ENCODE peak calls at places on chromosomes 2 and 18, in five cellular contexts. One of them, this sample, is unnamed.
A peak's percentile ranks its signal among the peaks of the same experiment; 100 is the strongest.

GRCh38 chr18:55465313-55465712 is 122.7 kb downstream of the TCF4 start:
- DNase-seq in endothelial cell of umbilical vein: no peak
- DNase-seq in neural progenitor cell: no peak
- DNase-seq in fibroblast of lung: no peak
- DNase-seq in PC-9: no peak
- DNase-seq in this sample: no peak

GRCh38 chr18:58867281-58867961 is 2.7 kb downstream of the ZNF532 start:
- DNase-seq in endothelial cell of umbilical vein: no peak
- DNase-seq in neural progenitor cell: peak; percentile 39
- DNase-seq in fibroblast of lung: peak; percentile 79
- DNase-seq in PC-9: no peak
- DNase-seq in this sample: peak; percentile 88

GRCh38 chr2:54634012-54634411 is 89.5 kb upstream of the EML6 start:
- DNase-seq in endothelial cell of umbilical vein: peak; percentile 21
- DNase-seq in neural progenitor cell: no peak
- DNase-seq in fibroblast of lung: no peak
- DNase-seq in PC-9: no peak
- DNase-seq in this sample: no peak

GRCh38 chr2:143694335-143694734 is 565.1 kb downstream of the ARHGAP15 start:
- DNase-seq in endothelial cell of umbilical vein: no peak
- DNase-seq in neural progenitor cell: no peak
- DNase-seq in fibroblast of lung: no peak
- DNase-seq in PC-9: no peak
- DNase-seq in this sample: no peak

GRCh38 chr18:23138470-23138869 is 3.2 kb downstream of the CABLES1 start:
- DNase-seq in endothelial cell of umbilical vein: no peak
- DNase-seq in neural progenitor cell: no peak
- DNase-seq in fibroblast of lung: no peak
- DNase-seq in PC-9: no peak
- DNase-seq in this sample: no peak

GRCh38 chr2:210899131-210899530 is 342.7 kb downstream of the CPS1 start:
- DNase-seq in endothelial cell of umbilical vein: peak; percentile 58
- DNase-seq in neural progenitor cell: no peak
- DNase-seq in fibroblast of lung: peak; percentile 43
- DNase-seq in PC-9: no peak
- DNase-seq in this sample: no peak

GRCh38 chr2:18124126-18124835 is 245.8 kb downstream of the KCNS3 start:
- DNase-seq in endothelial cell of umbilical vein: no peak
- DNase-seq in neural progenitor cell: no peak
- DNase-seq in fibroblast of lung: no peak
- DNase-seq in PC-9: no peak
- DNase-seq in this sample: no peak

GRCh38 chr2:234290671-234291070 is 206.2 kb downstream of the ARL4C start:
- DNase-seq in endothelial cell of umbilical vein: peak; percentile 20
- DNase-seq in neural progenitor cell: no peak
- DNase-seq in fibroblast of lung: peak; percentile 28
- DNase-seq in PC-9: no peak
- DNase-seq in this sample: no peak

GRCh38 chr18:64202836-64203235 is 53.9 kb upstream of the LINC00305 start:
- DNase-seq in endothelial cell of umbilical vein: no peak
- DNase-seq in neural progenitor cell: no peak
- DNase-seq in fibroblast of lung: no peak
- DNase-seq in PC-9: peak; percentile 58
- DNase-seq in this sample: no peak

GRCh38 chr2:2812117-2812516 is 481.0 kb upstream of the MYT1L start:
- DNase-seq in endothelial cell of umbilical vein: no peak
- DNase-seq in neural progenitor cell: no peak
- DNase-seq in fibroblast of lung: no peak
- DNase-seq in PC-9: no peak
- DNase-seq in this sample: no peak

GRCh38 chr2:4135765-4136164 is 432.4 kb downstream of the DCDC2C start:
- DNase-seq in endothelial cell of umbilical vein: no peak
- DNase-seq in neural progenitor cell: no peak
- DNase-seq in fibroblast of lung: no peak
- DNase-seq in PC-9: no peak
- DNase-seq in this sample: no peak

GRCh38 chr2:199128476-199129214 is 329.1 kb downstream of the SATB2 start:
- DNase-seq in endothelial cell of umbilical vein: no peak
- DNase-seq in neural progenitor cell: no peak
- DNase-seq in fibroblast of lung: no peak
- DNase-seq in PC-9: no peak
- DNase-seq in this sample: no peak

GRCh38 chr2:215832791-215833190 is 180.6 kb downstream of the MREG start:
- DNase-seq in endothelial cell of umbilical vein: no peak
- DNase-seq in neural progenitor cell: no peak
- DNase-seq in fibroblast of lung: no peak
- DNase-seq in PC-9: no peak
- DNase-seq in this sample: no peak

GRCh38 chr2:85540131-85540587 is 1.2 kb downstream of the MAT2A start:
- DNase-seq in endothelial cell of umbilical vein: peak; percentile 51
- DNase-seq in neural progenitor cell: no peak
- DNase-seq in fibroblast of lung: peak; percentile 21
- DNase-seq in PC-9: no peak
- DNase-seq in this sample: peak; percentile 28

GRCh38 chr2:147030966-147031760 is 813.7 kb upstream of the ACVR2A start:
- DNase-seq in endothelial cell of umbilical vein: peak; percentile 48
- DNase-seq in neural progenitor cell: no peak
- DNase-seq in fibroblast of lung: peak; percentile 86
- DNase-seq in PC-9: peak; percentile 36
- DNase-seq in this sample: peak; percentile 68

GRCh38 chr2:11798946-11799495 is 52.6 kb downstream of the LPIN1 start:
- DNase-seq in endothelial cell of umbilical vein: no peak
- DNase-seq in neural progenitor cell: no peak
- DNase-seq in fibroblast of lung: no peak
- DNase-seq in PC-9: no peak
- DNase-seq in this sample: no peak

GRCh38 chr2:24831736-24832421 is 38.7 kb downstream of the CENPO start:
- DNase-seq in endothelial cell of umbilical vein: no peak
- DNase-seq in neural progenitor cell: peak; percentile 78
- DNase-seq in fibroblast of lung: no peak
- DNase-seq in PC-9: no peak
- DNase-seq in this sample: no peak

GRCh38 chr2:179860255-179861026 is 971 bp downstream of the ZNF385B start:
- DNase-seq in endothelial cell of umbilical vein: no peak
- DNase-seq in neural progenitor cell: peak; percentile 30
- DNase-seq in fibroblast of lung: no peak
- DNase-seq in PC-9: no peak
- DNase-seq in this sample: no peak

GRCh38 chr2:179861027-179861776 is at the start of gene ZNF385B:
- DNase-seq in endothelial cell of umbilical vein: peak; percentile 5
- DNase-seq in neural progenitor cell: peak; percentile 84
- DNase-seq in fibroblast of lung: peak; percentile 38
- DNase-seq in PC-9: no peak
- DNase-seq in this sample: peak; percentile 9

GRCh38 chr2:179859523-179859922 is 1.9 kb downstream of the ZNF385B start:
- DNase-seq in endothelial cell of umbilical vein: no peak
- DNase-seq in neural progenitor cell: no peak
- DNase-seq in fibroblast of lung: no peak
- DNase-seq in PC-9: no peak
- DNase-seq in this sample: no peak

GRCh38 chr2:179862898-179863458 is 1.6 kb upstream of the ZNF385B start:
- DNase-seq in endothelial cell of umbilical vein: no peak
- DNase-seq in neural progenitor cell: no peak
- DNase-seq in fibroblast of lung: no peak
- DNase-seq in PC-9: no peak
- DNase-seq in this sample: no peak

GRCh38 chr2:179861777-179862117 is 335 bp upstream of the ZNF385B start:
- DNase-seq in endothelial cell of umbilical vein: no peak
- DNase-seq in neural progenitor cell: peak; percentile 61
- DNase-seq in fibroblast of lung: peak; percentile 29
- DNase-seq in PC-9: no peak
- DNase-seq in this sample: peak; percentile 2
- TF ChIP-seq EZH2 in endothelial cell of umbilical vein: peak; percentile 64
- TF ChIP-seq EZH2 in neural progenitor cell: no peak
- TF ChIP-seq EZH2 in fibroblast of lung: no peak
- TF ChIP-seq EZH2 in PC-9: no peak
- TF ChIP-seq EZH2 in this sample: peak; percentile 51

GRCh38 chr2:99476629-99477028 is 13.2 kb downstream of the REV1 start:
- DNase-seq in endothelial cell of umbilical vein: no peak
- DNase-seq in neural progenitor cell: no peak
- DNase-seq in fibroblast of lung: no peak
- DNase-seq in PC-9: no peak
- DNase-seq in this sample: no peak

GRCh38 chr2:99477054-99477453 is 12.8 kb downstream of the REV1 start:
- DNase-seq in endothelial cell of umbilical vein: no peak
- DNase-seq in neural progenitor cell: no peak
- DNase-seq in fibroblast of lung: no peak
- DNase-seq in PC-9: no peak
- DNase-seq in this sample: no peak

GRCh38 chr2:99481527-99481926 is 8.3 kb downstream of the REV1 start:
- DNase-seq in endothelial cell of umbilical vein: no peak
- DNase-seq in neural progenitor cell: no peak
- DNase-seq in fibroblast of lung: no peak
- DNase-seq in PC-9: peak; percentile 15
- DNase-seq in this sample: no peak

GRCh38 chr2:99480390-99480789 is 9.4 kb downstream of the REV1 start:
- DNase-seq in endothelial cell of umbilical vein: no peak
- DNase-seq in neural progenitor cell: no peak
- DNase-seq in fibroblast of lung: peak; percentile 41
- DNase-seq in PC-9: peak; percentile 57
- DNase-seq in this sample: peak; percentile 72

DNA sequence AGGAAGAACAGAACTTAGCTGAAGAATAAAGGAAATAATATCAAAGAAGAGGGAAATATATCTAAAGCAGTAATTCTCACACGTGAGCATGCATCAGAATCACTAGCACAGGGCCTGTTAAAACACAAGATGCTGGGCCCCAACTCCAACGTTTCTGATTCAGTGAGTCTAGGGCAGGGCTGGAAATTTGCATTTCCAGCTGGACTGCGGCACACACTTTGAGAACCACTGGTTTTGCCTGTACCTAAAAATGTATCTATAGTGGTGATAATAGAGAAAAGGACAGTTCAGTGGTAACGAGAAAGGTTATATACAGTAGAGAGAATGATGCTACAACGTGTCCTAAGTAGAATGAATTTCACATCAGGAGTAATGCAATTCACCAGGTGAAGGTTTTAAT is 11.2 kb downstream of the REV1 start:
- DNase-seq in endothelial cell of umbilical vein: no peak
- DNase-seq in neural progenitor cell: no peak
- DNase-seq in fibroblast of lung: no peak
- DNase-seq in PC-9: peak; percentile 9
- DNase-seq in this sample: no peak
- H3K4me2 ChIP-seq in endothelial cell of umbilical vein: no peak overlapping the region
- H3K4me2 ChIP-seq in neural progenitor cell: no peak overlapping the region
- H3K4me2 ChIP-seq in fibroblast of lung: no peak overlapping the region
- H3K4me2 ChIP-seq in PC-9: no peak overlapping the region
- H3K4me2 ChIP-seq in this sample: no peak overlapping the region

GRCh38 chr18:2969695-2970094 is 43.2 kb downstream of the LPIN2 start:
- DNase-seq in endothelial cell of umbilical vein: no peak
- DNase-seq in neural progenitor cell: no peak
- DNase-seq in fibroblast of lung: no peak
- DNase-seq in PC-9: no peak
- DNase-seq in this sample: no peak

GRCh38 chr18:2971741-2972552 is 41.0 kb downstream of the LPIN2 start:
- DNase-seq in endothelial cell of umbilical vein: no peak
- DNase-seq in neural progenitor cell: no peak
- DNase-seq in fibroblast of lung: no peak
- DNase-seq in PC-9: no peak
- DNase-seq in this sample: no peak

GRCh38 chr18:2970762-2971659 is 41.9 kb downstream of the LPIN2 start:
- DNase-seq in endothelial cell of umbilical vein: no peak
- DNase-seq in neural progenitor cell: no peak
- DNase-seq in fibroblast of lung: no peak
- DNase-seq in PC-9: no peak
- DNase-seq in this sample: no peak

GRCh38 chr18:2968559-2968958 is 44.4 kb downstream of the LPIN2 start:
- DNase-seq in endothelial cell of umbilical vein: no peak
- DNase-seq in neural progenitor cell: no peak
- DNase-seq in fibroblast of lung: no peak
- DNase-seq in PC-9: no peak
- DNase-seq in this sample: no peak

GRCh38 chr18:2970344-2970743 is 42.6 kb downstream of the LPIN2 start:
- DNase-seq in endothelial cell of umbilical vein: no peak
- DNase-seq in neural progenitor cell: no peak
- DNase-seq in fibroblast of lung: no peak
- DNase-seq in PC-9: no peak
- DNase-seq in this sample: no peak
- H3K79me2 ChIP-seq in endothelial cell of umbilical vein: peaks cover 92% of the 10 kb centered on the region
- H3K79me2 ChIP-seq in neural progenitor cell: peaks cover 86% of the 10 kb centered on the region
- H3K79me2 ChIP-seq in fibroblast of lung: peaks cover 87% of the 10 kb centered on the region
- H3K79me2 ChIP-seq in PC-9: peaks cover 4% of the 10 kb centered on the region
- H3K79me2 ChIP-seq in this sample: peaks cover 14% of the 10 kb centered on the region

DNA sequence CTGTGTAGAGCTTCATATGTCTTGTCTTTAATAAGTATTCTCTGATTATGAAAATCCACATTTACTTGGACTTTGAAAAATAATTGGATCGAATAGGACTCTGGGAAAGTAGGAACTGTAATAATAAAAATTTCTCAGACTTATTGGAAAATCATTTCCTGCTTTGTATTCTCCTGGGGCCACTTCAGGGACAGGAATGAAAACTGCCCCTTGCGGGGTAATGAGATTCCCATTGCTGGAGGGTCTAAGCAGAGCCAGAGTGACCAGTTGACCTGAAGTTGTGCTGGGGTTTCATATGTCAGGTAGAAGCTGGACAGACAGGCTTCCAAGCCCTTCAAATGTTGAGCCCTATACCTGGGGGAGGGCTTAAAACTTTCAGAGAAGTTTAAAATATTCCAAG is 268.5 kb upstream of the ATP5MC3 start:
- DNase-seq in endothelial cell of umbilical vein: no peak
- DNase-seq in neural progenitor cell: no peak
- DNase-seq in fibroblast of lung: no peak
- DNase-seq in PC-9: no peak
- DNase-seq in this sample: no peak
- TF ChIP-seq EZH2 in endothelial cell of umbilical vein: no peak
- TF ChIP-seq EZH2 in neural progenitor cell: no peak
- TF ChIP-seq EZH2 in fibroblast of lung: no peak
- TF ChIP-seq EZH2 in PC-9: no peak
- TF ChIP-seq EZH2 in this sample: no peak

GRCh38 chr2:241064802-241065354 is 37.2 kb downstream of the MTERF4 start:
- DNase-seq in endothelial cell of umbilical vein: no peak
- DNase-seq in neural progenitor cell: no peak
- DNase-seq in fibroblast of lung: no peak
- DNase-seq in PC-9: no peak
- DNase-seq in this sample: no peak

GRCh38 chr2:241062342-241063092 is 39.6 kb downstream of the MTERF4 start:
- DNase-seq in endothelial cell of umbilical vein: no peak
- DNase-seq in neural progenitor cell: no peak
- DNase-seq in fibroblast of lung: no peak
- DNase-seq in PC-9: no peak
- DNase-seq in this sample: peak; percentile 51

GRCh38 chr2:241064008-241064801 is 37.9 kb downstream of the MTERF4 start:
- DNase-seq in endothelial cell of umbilical vein: peak; percentile 4
- DNase-seq in neural progenitor cell: no peak
- DNase-seq in fibroblast of lung: no peak
- DNase-seq in PC-9: peak; percentile 46
- DNase-seq in this sample: peak; percentile 56

GRCh38 chr2:241063093-241063551 is 39.0 kb downstream of the MTERF4 start:
- DNase-seq in endothelial cell of umbilical vein: no peak
- DNase-seq in neural progenitor cell: no peak
- DNase-seq in fibroblast of lung: no peak
- DNase-seq in PC-9: no peak
- DNase-seq in this sample: no peak

GRCh38 chr2:241063587-241063986 is 38.5 kb downstream of the MTERF4 start:
- DNase-seq in endothelial cell of umbilical vein: no peak
- DNase-seq in neural progenitor cell: no peak
- DNase-seq in fibroblast of lung: no peak
- DNase-seq in PC-9: no peak
- DNase-seq in this sample: no peak
- H3K4me2 ChIP-seq in endothelial cell of umbilical vein: no peak overlapping the region
- H3K4me2 ChIP-seq in neural progenitor cell: peak overlapping the region; percentile 69
- H3K4me2 ChIP-seq in fibroblast of lung: no peak overlapping the region
- H3K4me2 ChIP-seq in PC-9: peak overlapping the region; percentile 74
- H3K4me2 ChIP-seq in this sample: peak overlapping the region; percentile 75

This sample was measured in mammary epithelial cell.